ENCODE peak calls at places on chromosomes 16 and 17, in four cellular contexts. L is GM23248, B is astrocyte, J is AG04450. Q is an unnamed sample.
A peak's percentile ranks its signal among the peaks of the same experiment; 100 is the strongest.

GRCh38 chr16:5024632-5025031 is 9.1 kb downstream of the NAGPA start:
- DNase-seq in L (peak; percentile 31), B (peak; percentile 8), J (no peak), Q (no peak)

GRCh38 chr17:72116692-72117469 is 3.9 kb upstream of the SOX9 start:
- DNase-seq in L (no peak), J (no peak), B (no peak), Q (no peak)

GRCh38 chr17:28622186-28622585 is 8.2 kb upstream of the RSKR start:
- DNase-seq in L (no peak), J (no peak), B (no peak), Q (no peak)

GRCh38 chr17:73140531-73140930 is 24.3 kb upstream of the SSTR2 start:
- DNase-seq in L (no peak), B (no peak), J (no peak), Q (no peak)

GRCh38 chr17:36878216-36878615 is 59.1 kb upstream of the LHX1 start:
- DNase-seq in J (no peak), L (no peak), B (no peak), Q (no peak)

GRCh38 chr16:57045694-57046381 is 46.5 kb upstream of the CPNE2 start:
- DNase-seq in J (peak; percentile 26), L (peak; percentile 75), B (peak; percentile 33), Q (peak; percentile 66)

GRCh38 chr17:42639484-42640474 is 19.3 kb upstream of the TUBG2 start:
- DNase-seq in J (no peak), B (no peak), L (no peak), Q (no peak)

GRCh38 chr17:6546069-6546718 is 10.2 kb downstream of the PITPNM3 start:
- DNase-seq in B (peak; percentile 86), L (peak; percentile 69), J (no peak), Q (peak; percentile 48)

GRCh38 chr17:57926723-57927047 is 28.5 kb downstream of the CUEDC1 start:
- DNase-seq in B (no peak), J (no peak), L (peak; percentile 14), Q (no peak)

GRCh38 chr17:57929392-57929791 is 25.8 kb downstream of the CUEDC1 start:
- DNase-seq in B (no peak), J (no peak), L (no peak), Q (no peak)

GRCh38 chr17:57927048-57927723 is 28.0 kb downstream of the CUEDC1 start:
- DNase-seq in B (peak; percentile 72), L (peak; percentile 74), J (no peak), Q (peak; percentile 30)

GRCh38 chr17:57930239-57930638 is 25.0 kb downstream of the CUEDC1 start:
- DNase-seq in B (no peak), L (no peak), J (no peak), Q (no peak)

DNA sequence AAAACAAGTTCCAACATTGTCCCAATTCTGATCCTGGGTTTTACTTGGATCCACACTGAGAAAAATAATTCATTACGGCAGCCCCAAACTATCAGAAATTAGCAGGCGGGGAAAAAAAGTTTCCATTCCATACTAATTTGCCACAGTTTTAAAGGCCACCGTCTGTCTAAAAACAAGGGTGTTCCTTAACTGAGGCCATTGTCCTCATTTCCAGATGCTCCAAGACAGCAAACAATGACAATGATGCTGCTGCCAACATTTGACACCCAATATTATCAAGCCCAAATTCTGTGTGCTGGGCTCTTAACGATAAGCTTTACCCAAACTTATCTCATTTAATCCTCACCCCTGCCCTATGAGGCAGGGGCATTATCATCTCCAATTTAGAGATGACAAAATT is 26.3 kb downstream of the CUEDC1 start:
- DNase-seq in L (no peak), J (no peak), B (no peak), Q (no peak)
- H3K27ac ChIP-seq in L (no peak overlapping the region), J (no peak overlapping the region), B (no peak overlapping the region), Q (no peak overlapping the region)

GRCh38 chr16:86575754-86576557 is 2.4 kb upstream of the FOXL1 start:
- DNase-seq in B (peak; percentile 94), J (peak; percentile 95), L (peak; percentile 98), Q (peak; percentile 94)
- H3K4me3 ChIP-seq in B (peak overlapping the region; percentile 73), J (peak overlapping the region; percentile 76), L (peak overlapping the region; percentile 81), Q (peak overlapping the region; percentile 76)

GRCh38 chr17:77941004-77941403 is 17.5 kb upstream of the TNRC6C start:
- DNase-seq in L (no peak), B (no peak), J (no peak), Q (no peak)
- H3K27ac ChIP-seq in L (no peak overlapping the region), B (no peak overlapping the region), J (no peak overlapping the region), Q (no peak overlapping the region)

DNA sequence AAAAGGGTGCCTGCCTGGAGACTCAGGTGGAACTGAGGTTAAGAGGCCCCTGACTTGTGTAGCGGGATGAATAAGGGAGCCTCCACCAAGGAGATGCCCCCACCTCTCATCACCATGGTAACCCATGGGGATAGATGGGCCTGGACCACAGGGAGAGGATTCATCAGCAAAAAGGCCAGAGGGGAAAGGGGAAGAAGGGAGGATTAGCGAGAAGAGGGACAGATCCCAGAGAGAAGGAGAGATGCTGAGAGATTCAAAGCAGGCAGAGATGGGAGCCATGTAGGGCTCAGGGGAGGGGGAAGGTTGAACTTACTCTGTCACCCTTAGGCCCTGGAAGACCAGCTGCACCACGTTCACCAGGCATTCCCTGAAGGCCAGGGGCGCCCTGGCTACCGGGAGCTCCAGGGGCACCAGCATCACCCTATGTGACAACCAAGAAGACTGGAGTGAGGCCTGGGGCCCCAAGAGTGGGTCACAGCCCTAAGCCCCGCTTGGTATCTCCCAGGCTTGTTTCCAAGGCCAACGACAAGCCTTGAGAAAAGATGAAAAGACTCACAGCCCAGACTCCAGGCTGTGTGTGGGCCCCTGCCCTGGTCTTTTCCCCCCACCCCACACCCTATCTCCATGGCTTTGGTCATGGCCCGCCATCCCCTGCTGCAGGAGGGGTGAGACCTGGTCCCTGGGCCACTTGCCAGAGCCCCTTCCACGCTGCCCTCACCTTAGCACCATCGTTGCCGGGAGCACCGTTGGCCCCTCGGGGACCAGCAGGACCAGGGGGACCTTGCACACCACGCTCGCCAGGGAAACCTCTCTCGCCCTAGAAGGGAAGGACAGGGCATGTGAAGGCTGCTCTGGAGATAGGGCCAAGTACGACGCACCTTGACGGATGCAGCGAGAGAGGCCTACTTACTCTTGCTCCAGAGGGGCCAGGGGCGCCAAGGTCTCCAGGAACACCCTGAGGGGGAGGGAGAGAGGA is 10.1 kb downstream of the COL1A1 start:
- DNase-seq in B (peak; percentile 65), L (peak; percentile 71), J (no peak), Q (no peak)
- H3K4me3 ChIP-seq in B (no peak overlapping the region), L (peak overlapping the region; percentile 99), J (peak overlapping the region; percentile 22), Q (peak overlapping the region; percentile 3)

DNA sequence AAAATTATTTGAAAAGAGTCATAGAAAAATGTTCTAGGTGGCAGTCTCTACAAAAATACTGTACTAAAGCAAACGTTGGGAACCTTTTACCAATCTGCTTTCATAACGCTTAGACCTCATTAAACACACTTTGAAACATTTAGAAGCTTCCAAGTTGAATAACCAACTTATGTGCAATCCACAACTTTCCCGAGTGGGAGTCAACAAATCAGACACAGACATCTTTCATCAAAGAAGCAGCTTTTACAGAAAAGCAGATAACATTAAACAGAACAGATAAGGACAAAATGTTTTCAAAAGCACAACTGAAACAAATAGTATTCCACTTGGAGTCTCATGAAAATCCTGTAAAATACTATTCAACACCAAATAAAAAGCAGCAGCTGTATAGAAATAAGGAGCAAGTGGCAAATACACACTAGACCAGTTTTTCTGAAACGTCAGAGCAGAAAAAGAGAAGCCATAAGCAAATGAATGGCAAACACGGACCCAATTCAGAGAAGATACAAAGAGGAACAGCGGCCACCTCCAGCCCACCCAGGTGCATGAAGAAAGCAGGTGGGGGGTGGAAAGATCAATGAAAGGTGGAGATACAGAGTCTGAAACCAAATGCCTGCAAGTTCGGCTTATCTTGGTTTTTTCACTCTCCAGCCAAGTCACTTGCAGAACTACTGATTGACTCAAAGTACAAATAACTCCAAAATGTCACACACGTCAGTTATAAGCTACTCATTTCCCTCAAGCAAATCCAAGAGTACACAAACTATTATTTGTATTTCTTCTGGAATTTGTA is 18.4 kb upstream of the FBF1 start:
- DNase-seq in L (no peak), J (no peak), B (no peak), Q (no peak)
- H3K27ac ChIP-seq in L (no peak overlapping the region), J (no peak overlapping the region), B (no peak overlapping the region), Q (no peak overlapping the region)

GRCh38 chr16:10552998-10553491 is 27.4 kb downstream of the EMP2 start:
- DNase-seq in L (no peak), J (no peak), B (no peak), Q (peak; percentile 62)
- H3K4me3 ChIP-seq in L (no peak overlapping the region), J (no peak overlapping the region), B (no peak overlapping the region), Q (peak overlapping the region; percentile 31)

DNA sequence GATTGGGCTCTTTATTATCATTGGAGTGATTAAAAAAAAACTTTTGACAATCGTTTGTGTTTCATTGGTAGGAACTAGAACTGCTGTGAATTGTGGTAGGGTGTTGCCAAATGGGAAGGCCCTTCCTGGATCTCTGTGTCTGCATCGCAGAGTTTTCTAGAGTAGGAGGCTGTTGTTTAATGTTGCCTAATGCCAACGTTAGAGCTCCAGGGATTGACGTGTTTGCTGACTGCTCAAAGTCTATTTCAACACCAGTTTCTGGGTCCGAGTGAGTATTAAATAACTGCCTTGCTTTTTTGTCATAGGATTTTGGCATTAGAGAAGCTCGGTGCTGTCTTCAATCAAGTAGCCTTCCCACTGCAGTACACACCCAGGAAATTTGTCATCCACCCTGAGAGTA is 40.0 kb downstream of the SF3B3 start:
- DNase-seq in J (no peak), L (peak; percentile 92), B (no peak), Q (no peak)
- H3K27ac ChIP-seq in J (no peak overlapping the region), L (peak overlapping the region; percentile 79), B (no peak overlapping the region), Q (no peak overlapping the region)

GRCh38 chr16:51150894-51151320 is at the start of gene SALL1:
- DNase-seq in J (no peak), L (peak; percentile 74), B (no peak), Q (no peak)
- H3K4me3 ChIP-seq in J (peak within 1 kb of the TSS; percentile 82), L (peak within 1 kb of the TSS; percentile 97), B (peak within 1 kb of the TSS; percentile 74), Q (peak within 1 kb of the TSS; percentile 64)

GRCh38 chr16:67395105-67395457 is 1.8 kb upstream of the TPPP3 start:
- DNase-seq in L (no peak), J (no peak), B (no peak), Q (no peak)
- H3K27ac ChIP-seq in L (no peak overlapping the region), J (no peak overlapping the region), B (no peak overlapping the region), Q (no peak overlapping the region)

Q was measured in brain microvascular endothelial cell.